ENCODE peak calls at places on chromosomes 6 and 20, in eight cellular contexts. H is GM04504; U is activated T-cell treated with anti-CD3 and anti-CD28 coated beads for 1 hour; A is RWPE1; N is activated CD4-positive, alpha-beta T cell treated with anti-CD3 and anti-CD28 coated beads, Interleukin-2, amount 10 ng/mL, durations not matched to agents 7 days and 5 days; X is testis; G is IMR-90; Q is ascending aorta. L is an unnamed sample.

GRCh38 chr6:28982476-28983266 is 22.4 kb downstream of the ZNF311 start:
- DNase-seq in H (peak), U (no peak), A (peak), N (peak), X (peak), G (peak), Q (no peak), L (peak)

GRCh38 chr20:33914871-33915270 is 78.8 kb upstream of the RALY start:
- DNase-seq in H (no peak), U (peak), A (peak), N (peak), X (no peak), G (peak), Q (no peak), L (no peak)

GRCh38 chr6:84415068-84415467 is 187.6 kb upstream of the CEP162 start:
- DNase-seq in H (no peak), U (no peak), A (no peak), N (no peak), X (no peak), G (no peak), Q (no peak), L (no peak)

GRCh38 chr6:33752139-33753015 is 5.7 kb upstream of the IP6K3 start:
- DNase-seq in H (no peak), U (no peak), A (no peak), N (no peak), X (no peak), G (no peak), Q (no peak), L (no peak)

GRCh38 chr6:34143884-34144580 is 1.9 kb downstream of the GRM4 start:
- DNase-seq in H (no peak), U (peak), A (no peak), N (peak), X (peak), G (no peak), Q (no peak), L (no peak)

GRCh38 chr6:12608016-12608860 is 108.3 kb upstream of the PHACTR1 start:
- DNase-seq in H (no peak), U (no peak), A (peak), N (no peak), X (no peak), G (peak), Q (no peak), L (no peak)

GRCh38 chr6:15245361-15246216 is at the start of gene JARID2:
- DNase-seq in H (peak), U (peak), A (peak), N (peak), X (peak), G (peak), Q (peak), L (peak)

GRCh38 chr6:130118236-130118635 is 99.9 kb downstream of the L3MBTL3 start:
- DNase-seq in H (no peak), U (no peak), A (no peak), N (no peak), X (no peak), G (no peak), Q (no peak), L (no peak)

GRCh38 chr6:135880066-135880972 is 28.8 kb downstream of the PDE7B start:
- DNase-seq in H (peak), U (peak), A (no peak), N (peak), X (no peak), G (peak), Q (no peak), L (peak)

GRCh38 chr20:6126846-6127245 is 4.0 kb upstream of the FERMT1 start:
- DNase-seq in H (no peak), U (no peak), A (no peak), N (no peak), X (no peak), G (no peak), Q (no peak), L (no peak)

GRCh38 chr6:90364846-90365401 is 68.3 kb upstream of the BACH2 start:
- DNase-seq in H (no peak), U (no peak), A (no peak), N (no peak), X (no peak), G (no peak), Q (no peak), L (no peak)

GRCh38 chr20:5729348-5729747 is 20.9 kb upstream of the SHLD1 start:
- DNase-seq in H (no peak), U (no peak), A (no peak), N (no peak), X (no peak), G (peak), Q (no peak), L (no peak)

GRCh38 chr6:92840246-92840930 is 579.0 kb downstream of the EPHA7 start:
- DNase-seq in H (no peak), U (no peak), A (no peak), N (no peak), X (no peak), G (no peak), Q (no peak), L (no peak)

GRCh38 chr6:31775184-31775583 is 1.9 kb downstream of the VWA7 start:
- DNase-seq in H (no peak), U (no peak), A (peak), N (no peak), X (no peak), G (no peak), Q (no peak), L (no peak)

GRCh38 chr20:33878583-33878982 is 67.4 kb downstream of the CHMP4B start:
- DNase-seq in H (no peak), U (no peak), A (no peak), N (no peak), X (no peak), G (no peak), Q (no peak), L (no peak)

GRCh38 chr20:19723834-19724430 is 34.1 kb upstream of the RIN2 start:
- DNase-seq in H (no peak), U (no peak), A (no peak), N (no peak), X (no peak), G (no peak), Q (no peak), L (no peak)

GRCh38 chr6:158500016-158500735 is 59.7 kb upstream of the TMEM181 start:
- DNase-seq in H (peak), U (no peak), A (peak), N (no peak), X (no peak), G (peak), Q (no peak), L (no peak)

GRCh38 chr6:157607317-157608109 is 215.5 kb upstream of the SNX9 start:
- DNase-seq in H (no peak), U (no peak), A (no peak), N (no peak), X (no peak), G (no peak), Q (peak), L (no peak)

GRCh38 chr6:26233608-26234420 is 131.2 kb upstream of the BTN3A2 start:
- DNase-seq in H (no peak), U (peak), A (no peak), N (peak), X (peak), G (peak), Q (peak), L (peak)

GRCh38 chr6:11356404-11357155 is 124.1 kb upstream of the NEDD9 start:
- DNase-seq in H (no peak), U (no peak), A (peak), N (no peak), X (no peak), G (no peak), Q (no peak), L (no peak)

GRCh38 chr6:32941412-32941784 is 570 bp upstream of the HLA-DMB start:
- DNase-seq in H (no peak), U (peak), A (no peak), N (peak), X (no peak), G (no peak), Q (no peak), L (no peak)

GRCh38 chr20:33843854-33844253 is 32.7 kb downstream of the CHMP4B start:
- DNase-seq in H (no peak), U (no peak), A (no peak), N (peak), X (no peak), G (no peak), Q (no peak), L (no peak)